ENCODE peak calls at places on chromosome 11, in five cellular contexts. One of them, this sample, is unnamed.
A peak's percentile ranks its signal among the peaks of the same experiment; 100 is the strongest.

GRCh38 chr11:123091541-123091940 is 29.6 kb upstream of the HSPA8 start:
- DNase-seq in pancreas: no peak
- DNase-seq in skeletal muscle cell: no peak
- DNase-seq in NCI-H1092: no peak
- DNase-seq in iris pigment epithelial cell: no peak
- DNase-seq in this sample: no peak

GRCh38 chr11:111665779-111666178 is 63.5 kb downstream of the SIK2 start:
- DNase-seq in iris pigment epithelial cell: peak; percentile 48
- DNase-seq in NCI-H1092: no peak
- DNase-seq in pancreas: no peak
- DNase-seq in skeletal muscle cell: peak; percentile 24
- DNase-seq in this sample: no peak

GRCh38 chr11:110728476-110728875 is 16.2 kb upstream of the ARHGAP20 start:
- DNase-seq in iris pigment epithelial cell: no peak
- DNase-seq in skeletal muscle cell: no peak
- DNase-seq in pancreas: no peak
- DNase-seq in NCI-H1092: no peak
- DNase-seq in this sample: no peak

GRCh38 chr11:85076535-85077330 is 550.4 kb downstream of the DLG2 start:
- DNase-seq in NCI-H1092: peak; percentile 68
- DNase-seq in skeletal muscle cell: no peak
- DNase-seq in iris pigment epithelial cell: peak; percentile 69
- DNase-seq in pancreas: no peak
- DNase-seq in this sample: peak; percentile 69

GRCh38 chr11:120613264-120614226 is 102.0 kb downstream of the GRIK4 start:
- DNase-seq in NCI-H1092: no peak
- DNase-seq in iris pigment epithelial cell: no peak
- DNase-seq in skeletal muscle cell: no peak
- DNase-seq in pancreas: no peak
- DNase-seq in this sample: no peak

GRCh38 chr11:1736447-1736992 is 13.9 kb downstream of the IFITM10 start:
- DNase-seq in iris pigment epithelial cell: no peak
- DNase-seq in pancreas: no peak
- DNase-seq in skeletal muscle cell: no peak
- DNase-seq in NCI-H1092: no peak
- DNase-seq in this sample: no peak

GRCh38 chr11:45833761-45834160 is 13.5 kb upstream of the CRY2 start:
- DNase-seq in pancreas: no peak
- DNase-seq in NCI-H1092: no peak
- DNase-seq in iris pigment epithelial cell: no peak
- DNase-seq in skeletal muscle cell: no peak
- DNase-seq in this sample: no peak

GRCh38 chr11:113634940-113635575 is 71.0 kb downstream of the TMPRSS5 start:
- DNase-seq in iris pigment epithelial cell: no peak
- DNase-seq in skeletal muscle cell: no peak
- DNase-seq in pancreas: no peak
- DNase-seq in NCI-H1092: no peak
- DNase-seq in this sample: no peak

GRCh38 chr11:8011981-8012444 is 24.9 kb downstream of the EIF3F start:
- DNase-seq in iris pigment epithelial cell: peak; percentile 81
- DNase-seq in skeletal muscle cell: peak; percentile 85
- DNase-seq in NCI-H1092: no peak
- DNase-seq in pancreas: no peak
- DNase-seq in this sample: no peak

GRCh38 chr11:118894192-118894591 is 10.5 kb downstream of the CXCR5 start:
- DNase-seq in skeletal muscle cell: no peak
- DNase-seq in NCI-H1092: no peak
- DNase-seq in iris pigment epithelial cell: no peak
- DNase-seq in pancreas: peak; percentile 36
- DNase-seq in this sample: no peak

GRCh38 chr11:8363924-8364323 is 100.2 kb upstream of the LMO1 start:
- DNase-seq in iris pigment epithelial cell: no peak
- DNase-seq in skeletal muscle cell: no peak
- DNase-seq in pancreas: no peak
- DNase-seq in NCI-H1092: no peak
- DNase-seq in this sample: no peak

GRCh38 chr11:94576306-94576705 is 9.1 kb downstream of the PIWIL4 start:
- DNase-seq in pancreas: no peak
- DNase-seq in NCI-H1092: no peak
- DNase-seq in skeletal muscle cell: no peak
- DNase-seq in iris pigment epithelial cell: no peak
- DNase-seq in this sample: no peak

GRCh38 chr11:32960553-32961164 is 55.0 kb upstream of the DEPDC7 start:
- DNase-seq in pancreas: no peak
- DNase-seq in NCI-H1092: peak; percentile 30
- DNase-seq in iris pigment epithelial cell: peak; percentile 54
- DNase-seq in skeletal muscle cell: peak; percentile 11
- DNase-seq in this sample: peak; percentile 31

GRCh38 chr11:84812351-84813083 is 814.6 kb downstream of the DLG2 start:
- DNase-seq in pancreas: no peak
- DNase-seq in skeletal muscle cell: no peak
- DNase-seq in NCI-H1092: no peak
- DNase-seq in iris pigment epithelial cell: peak; percentile 19
- DNase-seq in this sample: no peak

GRCh38 chr11:69443968-69444364 is 37.5 kb upstream of the LINC01488 start:
- DNase-seq in pancreas: no peak
- DNase-seq in skeletal muscle cell: no peak
- DNase-seq in NCI-H1092: no peak
- DNase-seq in iris pigment epithelial cell: peak; percentile 59
- DNase-seq in this sample: no peak

GRCh38 chr11:72813740-72814138 is 472 bp upstream of the ATG16L2 start:
- DNase-seq in iris pigment epithelial cell: peak; percentile 80
- DNase-seq in pancreas: peak; percentile 84
- DNase-seq in NCI-H1092: peak; percentile 79
- DNase-seq in skeletal muscle cell: no peak
- DNase-seq in this sample: peak; percentile 74

GRCh38 chr11:1565173-1565903 is 6.7 kb downstream of the DUSP8 start:
- DNase-seq in skeletal muscle cell: no peak
- DNase-seq in NCI-H1092: no peak
- DNase-seq in iris pigment epithelial cell: no peak
- DNase-seq in pancreas: peak; percentile 53
- DNase-seq in this sample: no peak

GRCh38 chr11:111006207-111006606 is 239.3 kb upstream of the POU2AF2 start:
- DNase-seq in pancreas: no peak
- DNase-seq in iris pigment epithelial cell: no peak
- DNase-seq in NCI-H1092: no peak
- DNase-seq in skeletal muscle cell: no peak
- DNase-seq in this sample: no peak

GRCh38 chr11:92894197-92894596 is 75.3 kb upstream of the MTNR1B start:
- DNase-seq in skeletal muscle cell: no peak
- DNase-seq in iris pigment epithelial cell: no peak
- DNase-seq in NCI-H1092: no peak
- DNase-seq in pancreas: no peak
- DNase-seq in this sample: no peak

GRCh38 chr11:66619080-66619554 is 2.7 kb downstream of the RBM14 start:
- DNase-seq in pancreas: no peak
- DNase-seq in iris pigment epithelial cell: peak; percentile 88
- DNase-seq in NCI-H1092: no peak
- DNase-seq in skeletal muscle cell: no peak
- DNase-seq in this sample: no peak

GRCh38 chr11:127632971-127633680 is 632.6 kb upstream of the KIRREL3 start:
- DNase-seq in NCI-H1092: no peak
- DNase-seq in pancreas: no peak
- DNase-seq in skeletal muscle cell: no peak
- DNase-seq in iris pigment epithelial cell: no peak
- DNase-seq in this sample: no peak

GRCh38 chr11:17742019-17742418 is 7.4 kb downstream of the KCNC1 start:
- DNase-seq in NCI-H1092: no peak
- DNase-seq in pancreas: no peak
- DNase-seq in iris pigment epithelial cell: no peak
- DNase-seq in skeletal muscle cell: no peak
- DNase-seq in this sample: no peak

GRCh38 chr11:102238287-102238894 is 78.9 kb upstream of the BIRC3 start:
- DNase-seq in iris pigment epithelial cell: no peak
- DNase-seq in skeletal muscle cell: no peak
- DNase-seq in NCI-H1092: no peak
- DNase-seq in pancreas: no peak
- DNase-seq in this sample: no peak

GRCh38 chr11:129023968-129024676 is 81.5 kb upstream of the TP53AIP1 start:
- DNase-seq in iris pigment epithelial cell: peak; percentile 60
- DNase-seq in NCI-H1092: no peak
- DNase-seq in pancreas: peak; percentile 61
- DNase-seq in skeletal muscle cell: no peak
- DNase-seq in this sample: peak; percentile 50

GRCh38 chr11:123578778-123579481 is 75.5 kb downstream of the SCN3B start:
- DNase-seq in pancreas: no peak
- DNase-seq in iris pigment epithelial cell: no peak
- DNase-seq in skeletal muscle cell: no peak
- DNase-seq in NCI-H1092: no peak
- DNase-seq in this sample: no peak

GRCh38 chr11:74672956-74673895 is 58.0 kb downstream of the CHRDL2 start:
- DNase-seq in NCI-H1092: peak; percentile 35
- DNase-seq in pancreas: peak; percentile 68
- DNase-seq in skeletal muscle cell: peak; percentile 99
- DNase-seq in iris pigment epithelial cell: peak; percentile 99
- DNase-seq in this sample: peak; percentile 64

GRCh38 chr11:114970908-114971645 is 292.8 kb downstream of the NXPE2 start:
- DNase-seq in pancreas: no peak
- DNase-seq in iris pigment epithelial cell: no peak
- DNase-seq in NCI-H1092: no peak
- DNase-seq in skeletal muscle cell: no peak
- DNase-seq in this sample: no peak

GRCh38 chr11:27305751-27306150 is 57.3 kb downstream of the CCDC34 start:
- DNase-seq in NCI-H1092: no peak
- DNase-seq in skeletal muscle cell: no peak
- DNase-seq in pancreas: no peak
- DNase-seq in iris pigment epithelial cell: no peak
- DNase-seq in this sample: no peak

GRCh38 chr11:36149538-36150242 is 139.5 kb downstream of the COMMD9 start:
- DNase-seq in pancreas: peak; percentile 43
- DNase-seq in NCI-H1092: no peak
- DNase-seq in iris pigment epithelial cell: peak; percentile 99
- DNase-seq in skeletal muscle cell: peak; percentile 96
- DNase-seq in this sample: peak; percentile 61

GRCh38 chr11:1694064-1694845 is 2.7 kb upstream of the KRTAP5-6 start:
- DNase-seq in NCI-H1092: peak; percentile 65
- DNase-seq in iris pigment epithelial cell: peak; percentile 64
- DNase-seq in pancreas: peak; percentile 93
- DNase-seq in skeletal muscle cell: peak; percentile 20
- DNase-seq in this sample: peak; percentile 73

GRCh38 chr11:74249496-74249895 is 61.9 kb downstream of the P4HA3 start:
- DNase-seq in pancreas: no peak
- DNase-seq in iris pigment epithelial cell: no peak
- DNase-seq in NCI-H1092: no peak
- DNase-seq in skeletal muscle cell: no peak
- DNase-seq in this sample: no peak

GRCh38 chr11:114256898-114257286 is 39.3 kb upstream of the NNMT start:
- DNase-seq in iris pigment epithelial cell: no peak
- DNase-seq in skeletal muscle cell: no peak
- DNase-seq in NCI-H1092: no peak
- DNase-seq in pancreas: no peak
- DNase-seq in this sample: no peak

GRCh38 chr11:48098024-48098423 is 117.7 kb downstream of the PTPRJ start:
- DNase-seq in NCI-H1092: no peak
- DNase-seq in skeletal muscle cell: no peak
- DNase-seq in iris pigment epithelial cell: no peak
- DNase-seq in pancreas: no peak
- DNase-seq in this sample: no peak

GRCh38 chr11:1223346-1224108 is 661 bp downstream of the MUC5B start:
- DNase-seq in skeletal muscle cell: no peak
- DNase-seq in iris pigment epithelial cell: no peak
- DNase-seq in NCI-H1092: no peak
- DNase-seq in pancreas: peak; percentile 25
- DNase-seq in this sample: no peak

GRCh38 chr11:124717786-124718634 is 21.7 kb upstream of the NRGN start:
- DNase-seq in NCI-H1092: no peak
- DNase-seq in iris pigment epithelial cell: peak; percentile 29
- DNase-seq in skeletal muscle cell: no peak
- DNase-seq in pancreas: no peak
- DNase-seq in this sample: no peak

This sample was measured in NCI-H2029.